ENCODE peak calls at places on chromosomes 7 and 10, in nine cellular contexts. M is spleen, W is prostate gland, F is Panc1, V is stomach, H is suprapubic skin, L is breast epithelium, R is upper lobe of left lung, T is sigmoid colon. P is an unnamed sample.

GRCh38 chr10:61828034-61828433 is 73.5 kb upstream of the ARID5B start:
- DNase-seq in M (no peak), T (no peak), V (no peak), H (no peak), F (no peak), R (no peak), L (no peak), W (no peak), P (no peak)

GRCh38 chr10:131802156-131802915 is 98.5 kb upstream of the PPP2R2D start:
- DNase-seq in T (peak), F (no peak), M (no peak), W (no peak), V (no peak), H (peak), L (no peak), R (peak), P (no peak)

GRCh38 chr10:119520283-119520682 is 22.2 kb downstream of the RGS10 start:
- DNase-seq in F (no peak), W (no peak), H (no peak), L (no peak), V (no peak), T (no peak), R (no peak), M (peak), P (no peak)

GRCh38 chr10:6667679-6668270 is 87.7 kb upstream of the PRKCQ start:
- DNase-seq in V (no peak), L (no peak), H (no peak), W (no peak), M (no peak), F (no peak), R (no peak), T (no peak), P (no peak)

GRCh38 chr10:80471009-80471408 is 16.9 kb downstream of the TSPAN14 start:
- DNase-seq in R (no peak), W (peak), L (peak), M (no peak), H (no peak), F (no peak), T (no peak), V (no peak), P (no peak)

GRCh38 chr7:24830440-24831050 is 73.3 kb upstream of the GSDME start:
- DNase-seq in L (no peak), V (no peak), M (no peak), H (no peak), T (no peak), R (no peak), F (no peak), W (no peak), P (no peak)

GRCh38 chr10:24465124-24465874 is 256.4 kb downstream of the KIAA1217 start:
- DNase-seq in R (no peak), M (no peak), V (peak), F (no peak), H (no peak), L (peak), W (peak), T (no peak), P (no peak)

GRCh38 chr10:20713420-20713819 is 183.7 kb downstream of the NEBL start:
- DNase-seq in L (no peak), H (no peak), V (no peak), T (no peak), F (no peak), W (no peak), M (no peak), R (no peak), P (no peak)

GRCh38 chr7:55593515-55594318 is 21.4 kb upstream of the VOPP1 start:
- DNase-seq in T (no peak), W (no peak), L (no peak), V (peak), R (peak), F (peak), M (peak), H (no peak), P (no peak)

GRCh38 chr7:157464111-157464970 is 127.5 kb downstream of the DNAJB6 start:
- DNase-seq in L (no peak), M (peak), V (peak), F (no peak), W (no peak), T (no peak), H (peak), R (no peak), P (no peak)

GRCh38 chr10:94085288-94085687 is 91.6 kb downstream of the PLCE1 start:
- DNase-seq in R (no peak), H (no peak), L (no peak), T (no peak), V (no peak), F (no peak), M (no peak), W (no peak), P (no peak)

GRCh38 chr7:99551329-99551728 is 585 bp downstream of the FAM200A start:
- DNase-seq in T (no peak), M (no peak), R (no peak), W (no peak), F (no peak), H (no peak), V (no peak), L (no peak), P (no peak)

GRCh38 chr7:71286924-71287323 is 155.0 kb downstream of the GALNT17 start:
- DNase-seq in H (no peak), T (no peak), F (no peak), M (no peak), V (no peak), W (no peak), R (no peak), L (no peak), P (no peak)

GRCh38 chr7:47195641-47196040 is 386.3 kb downstream of the TNS3 start:
- DNase-seq in F (no peak), R (peak), W (no peak), T (no peak), H (no peak), L (no peak), M (no peak), V (no peak), P (no peak)

GRCh38 chr7:40947546-40947945 is 755.3 kb downstream of the INHBA start:
- DNase-seq in F (no peak), M (no peak), H (no peak), T (no peak), L (no peak), R (no peak), W (no peak), V (no peak), P (no peak)

GRCh38 chr10:12906051-12906541 is 95.4 kb downstream of the CCDC3 start:
- DNase-seq in F (no peak), V (no peak), L (peak), T (no peak), R (peak), H (no peak), W (peak), M (no peak), P (peak)

GRCh38 chr7:44236333-44236728 is 35.6 kb downstream of the YKT6 start:
- DNase-seq in W (no peak), V (no peak), H (no peak), R (no peak), M (no peak), L (no peak), T (no peak), F (no peak), P (no peak)

GRCh38 chr7:66682350-66683093 is 53.8 kb downstream of the KCTD7 start:
- DNase-seq in R (no peak), H (peak), T (peak), M (no peak), V (peak), F (no peak), W (no peak), L (no peak), P (no peak)

GRCh38 chr10:60757422-60757895 is 20.8 kb upstream of the CDK1 start:
- DNase-seq in H (no peak), T (no peak), V (no peak), M (no peak), L (no peak), F (no peak), W (no peak), R (no peak), P (no peak)

GRCh38 chr7:47521816-47522561 is 59.9 kb downstream of the TNS3 start:
- DNase-seq in V (no peak), R (no peak), W (no peak), H (no peak), L (no peak), M (peak), F (no peak), T (no peak), P (no peak)

GRCh38 chr7:46942574-46942973 is 639.3 kb downstream of the TNS3 start:
- DNase-seq in L (no peak), W (no peak), V (no peak), M (no peak), R (no peak), H (no peak), T (no peak), F (no peak), P (no peak)

GRCh38 chr7:140393756-140394306 is 4.5 kb downstream of the SLC37A3 start:
- DNase-seq in H (peak), V (no peak), R (no peak), W (no peak), T (peak), F (no peak), L (no peak), M (no peak), P (no peak)

GRCh38 chr7:140391634-140392033 is 6.7 kb downstream of the SLC37A3 start:
- DNase-seq in T (no peak), W (no peak), V (no peak), R (no peak), F (no peak), H (no peak), L (no peak), M (no peak), P (no peak)

GRCh38 chr7:140389445-140389844 is 8.9 kb downstream of the SLC37A3 start:
- DNase-seq in L (no peak), H (no peak), W (no peak), R (no peak), T (no peak), M (no peak), V (no peak), F (no peak), P (no peak)

GRCh38 chr7:140390034-140390433 is 8.3 kb downstream of the SLC37A3 start:
- DNase-seq in V (no peak), W (no peak), H (no peak), M (no peak), L (no peak), F (no peak), R (no peak), T (peak), P (no peak)

GRCh38 chr7:140390466-140391190 is 7.7 kb downstream of the SLC37A3 start:
- DNase-seq in H (no peak), V (no peak), F (no peak), L (no peak), W (no peak), M (peak), R (no peak), T (peak), P (no peak)
- TF ChIP-seq POLR2AphosphoS5 in H (no peak), V (no peak), F (no peak), L (no peak), W (no peak), M (no peak), R (no peak), T (no peak), P (no peak)

DNA sequence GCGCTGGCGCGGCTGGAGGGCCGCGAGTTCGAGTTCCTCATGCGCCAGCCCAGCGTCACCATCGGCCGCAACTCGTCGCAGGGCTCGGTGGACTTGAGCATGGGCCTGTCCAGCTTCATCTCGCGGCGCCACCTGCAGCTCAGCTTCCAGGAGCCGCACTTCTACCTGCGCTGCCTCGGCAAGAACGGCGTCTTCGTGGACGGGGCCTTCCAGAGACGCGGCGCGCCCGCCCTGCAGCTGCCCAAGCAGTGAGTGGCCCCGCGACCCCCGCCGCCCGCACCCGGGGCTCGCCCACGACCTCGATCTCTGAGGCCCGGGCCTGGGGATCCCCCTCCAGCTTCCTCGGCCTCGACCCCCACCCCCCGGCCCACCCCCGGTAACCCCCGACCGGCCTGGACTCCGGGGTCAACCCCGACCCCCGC is 537 bp downstream of the FOXK1 start:
- DNase-seq in T (peak), V (peak), F (no peak), L (peak), M (peak), W (peak), H (no peak), R (peak), P (no peak)
- TF ChIP-seq CTCF in T (no peak), V (no peak), F (no peak), L (no peak), M (no peak), W (no peak), H (no peak), R (peak), P (no peak)

GRCh38 chr10:59562126-59562525 is 147.5 kb downstream of the SLC16A9 start:
- DNase-seq in H (no peak), W (no peak), V (no peak), R (no peak), M (no peak), L (no peak), F (no peak), T (no peak), P (no peak)

GRCh38 chr10:59560161-59560560 is 149.5 kb downstream of the SLC16A9 start:
- DNase-seq in W (no peak), V (no peak), F (no peak), R (no peak), M (no peak), T (no peak), H (no peak), L (no peak), P (no peak)

GRCh38 chr10:59563506-59563905 is 146.1 kb downstream of the SLC16A9 start:
- DNase-seq in L (no peak), H (no peak), T (no peak), R (no peak), V (no peak), M (no peak), W (no peak), F (no peak), P (no peak)

GRCh38 chr10:59561397-59562121 is 148.1 kb downstream of the SLC16A9 start:
- DNase-seq in F (no peak), T (no peak), W (no peak), H (no peak), R (no peak), L (no peak), M (no peak), V (no peak), P (no peak)

GRCh38 chr10:59560990-59561389 is 148.7 kb downstream of the SLC16A9 start:
- DNase-seq in T (no peak), H (no peak), L (no peak), M (no peak), V (no peak), R (no peak), W (no peak), F (no peak), P (no peak)
- TF ChIP-seq POLR2AphosphoS5 in T (no peak), H (no peak), L (no peak), M (no peak), V (no peak), R (no peak), W (no peak), F (no peak), P (no peak)

GRCh38 chr7:158495256-158495655 is 92.4 kb downstream of the PTPRN2 start:
- DNase-seq in T (no peak), V (no peak), F (no peak), L (no peak), H (no peak), W (no peak), M (no peak), R (no peak), P (no peak)
- TF ChIP-seq CTCF in T (no peak), V (no peak), F (no peak), L (no peak), H (no peak), W (no peak), M (no peak), R (no peak), P (no peak)

GRCh38 chr10:129308953-129309352 is 158.1 kb upstream of the MGMT start:
- DNase-seq in T (no peak), L (no peak), F (no peak), H (no peak), R (no peak), W (no peak), M (no peak), V (no peak), P (no peak)
- TF ChIP-seq POLR2AphosphoS5 in T (no peak), L (no peak), F (no peak), H (no peak), R (no peak), W (no peak), M (no peak), V (no peak), P (no peak)

P was measured in vagina.